ENCODE peak calls at places on chromosome 16, in four cellular contexts. S is A549, D is K562, T is HepG2. H is an unnamed sample.

GRCh38 chr16:4947722-4948503 is 10.2 kb upstream of the SEC14L5 start:
- DNase-seq in D (no peak), S (no peak), T (peak; percentile 85), H (no peak)

GRCh38 chr16:28108590-28109247 is 45.2 kb upstream of the GSG1L start:
- DNase-seq in D (no peak), T (no peak), S (no peak), H (no peak)

GRCh38 chr16:49643429-49644142 is 212.3 kb downstream of the ZNF423 start:
- DNase-seq in S (no peak), D (no peak), T (no peak), H (peak; percentile 78)

GRCh38 chr16:22684282-22685161 is 129.4 kb upstream of the HS3ST2 start:
- DNase-seq in T (no peak), S (no peak), D (no peak), H (peak; percentile 40)

GRCh38 chr16:19645557-19645981 is 72.5 kb downstream of the KNOP1 start:
- DNase-seq in S (no peak), D (no peak), T (no peak), H (peak; percentile 2)

GRCh38 chr16:81618661-81619060 is 160.4 kb upstream of the PLCG2 start:
- DNase-seq in S (no peak), T (no peak), D (no peak), H (no peak)

GRCh38 chr16:50547340-50547865 is 793 bp upstream of the NKD1 start:
- DNase-seq in T (peak; percentile 94), D (peak; percentile 32), S (peak; percentile 68), H (no peak)

GRCh38 chr16:89084814-89085612 is 8.6 kb upstream of the ACSF3 start:
- DNase-seq in D (no peak), T (no peak), S (no peak), H (no peak)

GRCh38 chr16:15055141-15056053 is 477 bp downstream of the NTAN1 start:
- DNase-seq in S (peak; percentile 30), D (peak; percentile 26), T (peak; percentile 34), H (peak; percentile 23)

GRCh38 chr16:78488461-78488860 is 389.0 kb downstream of the WWOX start:
- DNase-seq in D (no peak), S (no peak), T (no peak), H (no peak)

GRCh38 chr16:70706948-70707465 is 21.2 kb upstream of the MTSS2 start:
- DNase-seq in D (no peak), T (no peak), S (peak; percentile 74), H (peak; percentile 91)

GRCh38 chr16:67459858-67460144 is 21.2 kb downstream of the ATP6V0D1 start:
- DNase-seq in S (no peak), T (no peak), D (no peak), H (no peak)

GRCh38 chr16:28063611-28064061 is at the start of gene GSG1L:
- DNase-seq in D (no peak), S (no peak), T (no peak), H (no peak)

GRCh38 chr16:83903739-83904138 is 4.8 kb downstream of the MLYCD start:
- DNase-seq in S (no peak), T (no peak), D (no peak), H (peak; percentile 60)

GRCh38 chr16:89506791-89507191 is 1.4 kb upstream of the SPG7 start:
- DNase-seq in T (no peak), S (no peak), D (no peak), H (no peak)

GRCh38 chr16:55040366-55041086 is 109.9 kb downstream of the IRX5 start:
- DNase-seq in S (no peak), T (no peak), D (no peak), H (no peak)

GRCh38 chr16:22672830-22673210 is 141.1 kb upstream of the HS3ST2 start:
- DNase-seq in S (no peak), D (no peak), T (no peak), H (no peak)

GRCh38 chr16:88430524-88431446 is 22.3 kb upstream of the ZFPM1 start:
- DNase-seq in T (no peak), D (peak; percentile 52), S (no peak), H (no peak)

GRCh38 chr16:17423195-17423594 is 47.6 kb downstream of the XYLT1 start:
- DNase-seq in S (no peak), D (no peak), T (no peak), H (no peak)

GRCh38 chr16:25693621-25694020 is 1.9 kb downstream of the HS3ST4 start:
- DNase-seq in D (no peak), S (no peak), T (no peak), H (no peak)

GRCh38 chr16:56623637-56624036 is 1.9 kb upstream of the MT1E start:
- DNase-seq in D (no peak), S (no peak), T (no peak), H (no peak)
- TF ChIP-seq MAZ in D (no peak), S (no peak), T (no peak), H (no peak)

DNA sequence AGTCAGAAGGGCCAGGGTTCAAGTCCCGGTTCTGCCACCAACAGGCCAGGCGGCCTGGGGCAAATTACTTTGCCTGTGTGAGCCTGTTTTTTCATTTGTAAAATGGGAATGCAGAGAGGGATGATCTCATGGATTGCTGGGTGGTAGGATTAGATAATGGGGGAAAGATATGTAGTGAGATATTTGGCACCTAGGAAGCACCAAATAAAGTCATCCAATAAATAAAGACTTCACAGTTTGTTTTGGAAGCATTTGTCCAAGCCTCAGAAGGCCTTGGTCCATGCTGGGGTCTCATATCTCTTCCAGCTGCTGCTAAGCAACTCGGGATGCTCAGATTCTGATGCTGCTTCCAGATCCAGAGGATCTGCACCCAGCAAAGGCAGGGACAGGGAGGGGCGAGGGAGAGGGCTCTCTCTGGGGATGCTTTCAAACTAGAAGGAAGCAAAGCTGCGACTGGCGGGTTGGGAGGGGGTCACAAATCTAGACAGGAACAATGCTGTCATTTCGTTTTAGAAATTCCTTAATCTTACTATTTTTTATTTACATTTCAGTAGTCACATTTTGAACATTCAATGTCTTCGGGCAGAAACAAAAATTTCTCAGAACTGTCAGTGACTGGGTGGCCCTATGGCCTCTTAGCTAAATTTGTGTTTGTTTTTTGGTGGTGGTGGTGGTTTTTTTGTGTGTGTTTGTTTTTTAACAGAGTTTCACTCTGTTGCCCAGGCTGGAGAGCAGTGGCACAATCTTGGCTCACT is 114.9 kb upstream of the CDH5 start:
- DNase-seq in T (no peak), D (no peak), S (no peak), H (no peak)
- TF ChIP-seq MAZ in T (no peak), D (no peak), S (no peak), H (no peak)

DNA sequence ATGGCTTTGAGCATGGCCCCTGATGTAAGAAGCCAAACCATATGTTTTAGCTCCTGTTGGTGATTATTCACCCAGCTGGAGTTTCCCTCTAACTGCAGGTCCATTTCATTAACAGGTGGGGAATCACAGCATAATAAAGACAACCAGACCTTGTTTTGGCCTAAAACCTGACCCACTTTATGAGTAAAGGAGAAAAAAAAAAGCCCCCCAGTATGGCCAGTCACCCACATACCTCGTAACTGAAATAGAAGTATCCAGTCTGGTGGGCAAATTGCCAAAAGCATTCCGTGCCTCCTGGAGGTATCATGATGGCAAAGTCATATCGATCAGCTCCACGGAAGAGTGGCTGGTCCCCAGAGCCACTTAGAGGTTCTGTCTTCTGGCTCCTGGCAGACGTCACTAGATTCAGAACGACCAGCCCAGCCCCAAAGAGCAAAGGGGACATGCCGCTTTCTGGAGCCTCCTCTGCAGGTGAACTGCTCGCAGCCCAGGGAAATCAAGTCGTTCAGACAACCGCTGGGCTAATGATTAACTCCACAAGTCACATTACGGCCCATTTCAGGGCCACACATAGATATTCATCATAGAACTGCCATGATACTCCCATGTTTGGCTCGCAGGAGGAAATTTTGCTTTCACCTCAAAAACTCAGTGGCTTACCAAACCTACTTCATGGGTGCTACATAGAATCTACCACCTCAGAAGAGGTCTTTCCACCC is at the start of gene TMED6:
- DNase-seq in S (no peak), D (no peak), T (peak; percentile 92), H (no peak)
- TF ChIP-seq MAZ in S (no peak), D (no peak), T (peak; percentile 34), H (no peak)

DNA sequence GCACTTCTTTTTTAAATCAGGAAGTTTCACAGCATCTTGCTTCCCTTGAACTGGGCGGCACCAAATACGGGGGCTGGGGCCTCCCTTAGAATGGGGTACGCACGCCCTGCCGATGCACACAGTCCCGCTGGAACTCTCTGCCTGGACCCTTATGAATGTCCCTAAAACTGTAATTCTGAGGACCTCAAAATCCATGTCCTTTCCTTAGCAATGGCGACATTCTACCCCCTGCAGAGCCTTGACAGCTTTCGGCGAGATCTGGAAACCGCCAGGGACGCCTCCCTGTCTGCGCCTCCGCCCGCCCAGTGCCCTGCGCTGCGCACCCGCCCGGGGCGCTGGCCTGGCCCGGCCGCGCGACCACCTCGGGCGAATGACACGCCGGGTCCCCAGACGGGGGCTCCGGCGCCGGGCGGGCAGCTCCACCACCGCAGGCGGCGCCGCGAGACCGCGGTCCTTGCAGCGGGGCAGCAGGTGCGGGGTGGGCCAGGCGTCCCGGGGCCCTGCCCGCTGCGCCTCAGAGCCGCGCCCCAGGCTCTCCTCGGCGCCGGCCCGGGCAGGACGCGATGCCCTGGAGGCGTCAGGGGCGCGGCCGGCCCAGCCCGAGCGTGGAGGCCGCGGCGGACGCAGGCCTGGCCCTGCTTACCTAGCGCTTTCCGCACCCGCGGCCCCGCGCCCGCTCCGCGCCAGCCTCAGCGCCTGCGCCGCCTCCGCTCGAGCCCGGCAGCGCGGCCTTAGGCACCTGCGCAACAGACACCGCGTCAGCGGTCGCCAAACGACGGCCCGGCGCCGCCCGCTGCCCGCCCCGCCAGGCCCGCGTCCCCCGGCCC is 548 bp downstream of the HAGH start:
- DNase-seq in T (peak; percentile 32), S (peak; percentile 31), D (no peak), H (peak; percentile 48)
- TF ChIP-seq MAZ in T (no peak), S (no peak), D (no peak), H (no peak)

GRCh38 chr16:57373117-57373947 is 1.0 kb downstream of the CX3CL1 start:
- DNase-seq in D (no peak), S (no peak), T (peak; percentile 43), H (no peak)

GRCh38 chr16:57376313-57376818 is 4.1 kb downstream of the CX3CL1 start:
- DNase-seq in T (no peak), S (no peak), D (no peak), H (no peak)

GRCh38 chr16:57371494-57372371 is 557 bp upstream of the CX3CL1 start:
- DNase-seq in S (no peak), D (no peak), T (no peak), H (no peak)

GRCh38 chr16:57374067-57374534 is 1.8 kb downstream of the CX3CL1 start:
- DNase-seq in D (no peak), S (no peak), T (no peak), H (peak; percentile 62)

DNA sequence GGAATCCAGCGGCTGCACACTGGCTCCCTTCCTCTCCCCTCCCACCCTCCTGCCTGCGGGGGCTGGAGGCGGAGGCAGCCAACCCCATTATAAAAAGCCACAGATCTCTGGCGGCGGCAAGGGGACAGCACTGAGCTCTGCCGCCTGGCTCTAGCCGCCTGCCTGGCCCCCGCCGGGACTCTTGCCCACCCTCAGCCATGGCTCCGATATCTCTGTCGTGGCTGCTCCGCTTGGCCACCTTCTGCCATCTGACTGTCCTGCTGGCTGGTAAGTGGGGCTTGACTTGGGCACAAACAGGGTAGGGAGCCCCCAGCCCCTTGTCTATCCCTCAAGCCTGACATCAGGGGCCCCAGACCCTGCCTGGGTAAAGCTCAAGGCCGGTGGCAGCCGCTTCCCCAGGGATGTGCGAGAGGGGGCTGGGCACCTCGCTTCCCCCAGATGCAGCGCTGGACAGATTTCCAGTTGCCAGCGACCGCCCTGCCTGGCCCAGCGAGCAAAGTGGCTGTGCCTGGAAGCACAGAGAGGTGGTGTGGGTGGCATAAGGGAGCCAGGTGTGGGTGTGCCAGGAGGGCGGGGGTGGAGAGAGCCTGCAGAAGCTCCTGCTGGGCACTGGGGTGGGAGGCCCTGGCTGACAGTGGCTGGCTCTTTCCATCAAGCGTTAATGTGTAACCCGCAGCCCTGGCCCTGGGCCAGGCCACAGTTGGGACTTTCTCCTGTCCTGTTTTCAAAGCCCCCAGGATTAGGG is at the start of gene CX3CL1:
- DNase-seq in D (no peak), T (peak; percentile 99), S (no peak), H (peak; percentile 39)
- TF ChIP-seq MAZ in D (no peak), T (peak; percentile 91), S (no peak), H (peak; percentile 78)